ENCODE peak calls at places on chromosomes 11 and 22, in ten cellular contexts. One of them, this sample, is unnamed.

GRCh38 chr11:33706961-33707360 is 6.3 kb upstream of the C11orf91 start:
- DNase-seq in fibroblast of the aortic adventitia: no peak
- DNase-seq in stomach: no peak
- DNase-seq in retinal pigment epithelial cell: no peak
- DNase-seq in B cell: no peak
- DNase-seq in epithelial cell of esophagus: no peak
- DNase-seq in psoas muscle: no peak
- DNase-seq in AG04449: no peak
- DNase-seq in MCF 10A: no peak
- DNase-seq in coronary artery: no peak
- DNase-seq in this sample: no peak

GRCh38 chr22:40853961-40854360 is 2.5 kb downstream of the ST13 start:
- DNase-seq in MCF 10A: peak; percentile 17
- DNase-seq in retinal pigment epithelial cell: no peak
- DNase-seq in fibroblast of the aortic adventitia: no peak
- DNase-seq in stomach: no peak
- DNase-seq in psoas muscle: no peak
- DNase-seq in AG04449: no peak
- DNase-seq in B cell: no peak
- DNase-seq in epithelial cell of esophagus: peak; percentile 5
- DNase-seq in coronary artery: no peak
- DNase-seq in this sample: no peak

GRCh38 chr11:91946397-91947090 is 278.1 kb upstream of the FAT3 start:
- DNase-seq in fibroblast of the aortic adventitia: no peak
- DNase-seq in stomach: no peak
- DNase-seq in coronary artery: no peak
- DNase-seq in MCF 10A: no peak
- DNase-seq in psoas muscle: no peak
- DNase-seq in retinal pigment epithelial cell: no peak
- DNase-seq in AG04449: no peak
- DNase-seq in B cell: no peak
- DNase-seq in epithelial cell of esophagus: no peak
- DNase-seq in this sample: no peak

GRCh38 chr11:17517186-17517585 is 27.0 kb downstream of the USH1C start:
- DNase-seq in stomach: no peak
- DNase-seq in B cell: no peak
- DNase-seq in MCF 10A: no peak
- DNase-seq in fibroblast of the aortic adventitia: no peak
- DNase-seq in AG04449: no peak
- DNase-seq in psoas muscle: no peak
- DNase-seq in coronary artery: no peak
- DNase-seq in epithelial cell of esophagus: no peak
- DNase-seq in retinal pigment epithelial cell: no peak
- DNase-seq in this sample: no peak

GRCh38 chr11:102446606-102447005 is 6.0 kb downstream of the TMEM123 start:
- DNase-seq in coronary artery: no peak
- DNase-seq in stomach: no peak
- DNase-seq in psoas muscle: no peak
- DNase-seq in fibroblast of the aortic adventitia: peak; percentile 55
- DNase-seq in B cell: no peak
- DNase-seq in epithelial cell of esophagus: peak; percentile 55
- DNase-seq in MCF 10A: peak; percentile 27
- DNase-seq in retinal pigment epithelial cell: no peak
- DNase-seq in AG04449: no peak
- DNase-seq in this sample: no peak

GRCh38 chr11:134661660-134662059 is 249.6 kb upstream of the B3GAT1 start:
- DNase-seq in AG04449: no peak
- DNase-seq in fibroblast of the aortic adventitia: no peak
- DNase-seq in MCF 10A: no peak
- DNase-seq in B cell: no peak
- DNase-seq in psoas muscle: no peak
- DNase-seq in coronary artery: no peak
- DNase-seq in retinal pigment epithelial cell: no peak
- DNase-seq in epithelial cell of esophagus: no peak
- DNase-seq in stomach: peak; percentile 11
- DNase-seq in this sample: no peak

GRCh38 chr22:42933783-42934144 is 76.7 kb upstream of the ARFGAP3 start:
- DNase-seq in AG04449: peak; percentile 93
- DNase-seq in epithelial cell of esophagus: peak; percentile 76
- DNase-seq in retinal pigment epithelial cell: peak; percentile 94
- DNase-seq in MCF 10A: peak; percentile 78
- DNase-seq in stomach: no peak
- DNase-seq in fibroblast of the aortic adventitia: peak; percentile 93
- DNase-seq in coronary artery: no peak
- DNase-seq in psoas muscle: no peak
- DNase-seq in B cell: no peak
- DNase-seq in this sample: no peak

GRCh38 chr11:121226415-121227263 is 65.9 kb upstream of the SC5D start:
- DNase-seq in AG04449: no peak
- DNase-seq in B cell: no peak
- DNase-seq in coronary artery: no peak
- DNase-seq in psoas muscle: no peak
- DNase-seq in MCF 10A: no peak
- DNase-seq in epithelial cell of esophagus: no peak
- DNase-seq in retinal pigment epithelial cell: no peak
- DNase-seq in fibroblast of the aortic adventitia: no peak
- DNase-seq in stomach: no peak
- DNase-seq in this sample: no peak

GRCh38 chr22:45163074-45163416 is 680 bp upstream of the NUP50 start:
- DNase-seq in retinal pigment epithelial cell: no peak
- DNase-seq in MCF 10A: peak; percentile 36
- DNase-seq in coronary artery: no peak
- DNase-seq in AG04449: no peak
- DNase-seq in psoas muscle: no peak
- DNase-seq in B cell: no peak
- DNase-seq in stomach: no peak
- DNase-seq in epithelial cell of esophagus: peak; percentile 49
- DNase-seq in fibroblast of the aortic adventitia: peak; percentile 56
- DNase-seq in this sample: peak; percentile 45

GRCh38 chr11:110176366-110177056 is 83.3 kb downstream of the ZC3H12C start:
- DNase-seq in stomach: no peak
- DNase-seq in AG04449: no peak
- DNase-seq in B cell: no peak
- DNase-seq in retinal pigment epithelial cell: peak; percentile 48
- DNase-seq in epithelial cell of esophagus: no peak
- DNase-seq in MCF 10A: peak; percentile 42
- DNase-seq in fibroblast of the aortic adventitia: no peak
- DNase-seq in psoas muscle: no peak
- DNase-seq in coronary artery: no peak
- DNase-seq in this sample: no peak

GRCh38 chr11:122775675-122776271 is 62.5 kb upstream of the CRTAM start:
- DNase-seq in psoas muscle: no peak
- DNase-seq in B cell: no peak
- DNase-seq in MCF 10A: no peak
- DNase-seq in fibroblast of the aortic adventitia: no peak
- DNase-seq in AG04449: no peak
- DNase-seq in coronary artery: no peak
- DNase-seq in stomach: no peak
- DNase-seq in retinal pigment epithelial cell: no peak
- DNase-seq in epithelial cell of esophagus: no peak
- DNase-seq in this sample: peak; percentile 31

GRCh38 chr11:2701230-2701629 is 1.4 kb upstream of the KCNQ1OT1 start:
- DNase-seq in epithelial cell of esophagus: no peak
- DNase-seq in MCF 10A: no peak
- DNase-seq in stomach: no peak
- DNase-seq in retinal pigment epithelial cell: no peak
- DNase-seq in coronary artery: peak; percentile 66
- DNase-seq in B cell: no peak
- DNase-seq in psoas muscle: no peak
- DNase-seq in AG04449: no peak
- DNase-seq in fibroblast of the aortic adventitia: no peak
- DNase-seq in this sample: no peak

GRCh38 chr11:78929092-78929905 is 354.6 kb upstream of the NARS2 start:
- DNase-seq in epithelial cell of esophagus: no peak
- DNase-seq in B cell: no peak
- DNase-seq in stomach: no peak
- DNase-seq in fibroblast of the aortic adventitia: no peak
- DNase-seq in psoas muscle: no peak
- DNase-seq in coronary artery: no peak
- DNase-seq in retinal pigment epithelial cell: no peak
- DNase-seq in MCF 10A: no peak
- DNase-seq in AG04449: no peak
- DNase-seq in this sample: no peak

GRCh38 chr22:42961815-42962214 is 53.1 kb downstream of the PACSIN2 start:
- DNase-seq in retinal pigment epithelial cell: no peak
- DNase-seq in AG04449: no peak
- DNase-seq in MCF 10A: no peak
- DNase-seq in coronary artery: no peak
- DNase-seq in psoas muscle: no peak
- DNase-seq in stomach: no peak
- DNase-seq in epithelial cell of esophagus: no peak
- DNase-seq in B cell: peak; percentile 29
- DNase-seq in fibroblast of the aortic adventitia: no peak
- DNase-seq in this sample: no peak

GRCh38 chr11:34650528-34650927 is 29.6 kb downstream of the EHF start:
- DNase-seq in B cell: peak; percentile 38
- DNase-seq in coronary artery: no peak
- DNase-seq in psoas muscle: no peak
- DNase-seq in AG04449: no peak
- DNase-seq in stomach: no peak
- DNase-seq in retinal pigment epithelial cell: no peak
- DNase-seq in fibroblast of the aortic adventitia: peak; percentile 43
- DNase-seq in MCF 10A: peak; percentile 91
- DNase-seq in epithelial cell of esophagus: no peak
- DNase-seq in this sample: peak; percentile 69

GRCh38 chr11:70226967-70227366 is 23.9 kb downstream of the FADD start:
- DNase-seq in psoas muscle: no peak
- DNase-seq in AG04449: no peak
- DNase-seq in B cell: no peak
- DNase-seq in epithelial cell of esophagus: no peak
- DNase-seq in fibroblast of the aortic adventitia: no peak
- DNase-seq in coronary artery: no peak
- DNase-seq in stomach: no peak
- DNase-seq in retinal pigment epithelial cell: no peak
- DNase-seq in MCF 10A: peak; percentile 30
- DNase-seq in this sample: no peak
- TF ChIP-seq CTCF in psoas muscle: no peak
- TF ChIP-seq CTCF in AG04449: peak; percentile 14
- TF ChIP-seq CTCF in B cell: no peak
- TF ChIP-seq CTCF in epithelial cell of esophagus: peak; percentile 12
- TF ChIP-seq CTCF in fibroblast of the aortic adventitia: no peak
- TF ChIP-seq CTCF in coronary artery: no peak
- TF ChIP-seq CTCF in stomach: no peak
- TF ChIP-seq CTCF in retinal pigment epithelial cell: peak; percentile 34
- TF ChIP-seq CTCF in MCF 10A: peak; percentile 4
- TF ChIP-seq CTCF in this sample: no peak

DNA sequence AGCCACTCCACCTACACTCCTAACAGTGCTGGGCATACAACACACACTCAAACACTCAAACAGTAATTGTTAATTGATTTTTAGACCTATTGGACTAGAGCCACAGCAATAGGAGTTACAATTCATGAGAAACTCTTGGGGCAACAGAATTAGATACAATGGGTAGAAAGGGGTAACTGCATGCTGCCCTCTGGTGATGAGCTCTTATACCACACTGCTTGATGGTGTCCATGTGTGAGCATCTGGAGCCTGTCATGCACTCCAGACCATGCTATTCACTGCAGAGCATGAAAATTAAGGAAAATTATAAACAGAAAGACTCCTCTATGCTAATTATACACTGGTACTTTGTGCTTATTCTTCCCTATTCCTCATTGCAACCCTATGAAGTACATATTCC is 975.5 kb upstream of the CCDC90B start:
- DNase-seq in coronary artery: no peak
- DNase-seq in AG04449: no peak
- DNase-seq in B cell: no peak
- DNase-seq in fibroblast of the aortic adventitia: no peak
- DNase-seq in retinal pigment epithelial cell: no peak
- DNase-seq in stomach: no peak
- DNase-seq in psoas muscle: no peak
- DNase-seq in MCF 10A: no peak
- DNase-seq in epithelial cell of esophagus: no peak
- DNase-seq in this sample: no peak
- TF ChIP-seq CTCF in coronary artery: no peak
- TF ChIP-seq CTCF in AG04449: no peak
- TF ChIP-seq CTCF in B cell: no peak
- TF ChIP-seq CTCF in fibroblast of the aortic adventitia: no peak
- TF ChIP-seq CTCF in retinal pigment epithelial cell: peak; percentile 45
- TF ChIP-seq CTCF in stomach: no peak
- TF ChIP-seq CTCF in psoas muscle: no peak
- TF ChIP-seq CTCF in MCF 10A: no peak
- TF ChIP-seq CTCF in epithelial cell of esophagus: peak; percentile 6
- TF ChIP-seq CTCF in this sample: peak; percentile 37

DNA sequence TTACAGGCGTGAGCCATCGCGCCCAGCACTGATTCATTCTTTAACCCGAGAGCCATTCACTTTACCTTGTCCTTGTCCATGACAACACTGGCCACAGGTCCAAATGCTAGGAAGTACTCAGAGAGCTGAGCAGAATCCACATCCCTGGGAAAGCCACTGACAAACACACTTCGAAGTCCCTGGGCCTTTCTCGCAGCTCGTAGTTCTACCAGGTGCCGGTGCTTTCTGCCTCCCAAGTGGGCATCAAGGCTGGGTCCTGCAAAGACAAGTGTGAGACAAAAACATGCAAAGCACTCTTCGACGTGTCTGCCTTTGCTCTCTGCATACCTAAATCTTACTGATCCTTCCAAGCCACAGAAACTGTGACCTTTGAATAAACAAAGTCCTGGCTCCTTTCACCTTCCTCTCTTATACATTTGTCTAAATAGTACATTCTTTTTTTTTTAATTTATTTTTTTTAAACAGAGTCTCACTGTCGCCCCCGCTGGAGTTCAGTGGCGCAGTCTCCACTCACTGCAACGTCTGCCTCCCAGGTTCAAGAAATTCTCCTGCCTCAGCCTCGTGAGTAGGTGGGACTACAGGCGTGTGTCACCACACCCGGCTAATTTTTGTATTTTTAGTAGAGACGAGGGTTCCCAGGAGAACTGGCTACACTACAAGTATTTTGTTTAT is 2.2 kb downstream of the TUT1 start:
- DNase-seq in MCF 10A: no peak
- DNase-seq in fibroblast of the aortic adventitia: no peak
- DNase-seq in coronary artery: no peak
- DNase-seq in stomach: no peak
- DNase-seq in AG04449: no peak
- DNase-seq in psoas muscle: no peak
- DNase-seq in retinal pigment epithelial cell: no peak
- DNase-seq in B cell: no peak
- DNase-seq in epithelial cell of esophagus: no peak
- DNase-seq in this sample: no peak
- TF ChIP-seq CTCF in MCF 10A: no peak
- TF ChIP-seq CTCF in fibroblast of the aortic adventitia: peak; percentile 34
- TF ChIP-seq CTCF in coronary artery: no peak
- TF ChIP-seq CTCF in stomach: no peak
- TF ChIP-seq CTCF in AG04449: peak; percentile 16
- TF ChIP-seq CTCF in psoas muscle: peak; percentile 8
- TF ChIP-seq CTCF in retinal pigment epithelial cell: peak; percentile 52
- TF ChIP-seq CTCF in B cell: no peak
- TF ChIP-seq CTCF in epithelial cell of esophagus: peak; percentile 19
- TF ChIP-seq CTCF in this sample: no peak

DNA sequence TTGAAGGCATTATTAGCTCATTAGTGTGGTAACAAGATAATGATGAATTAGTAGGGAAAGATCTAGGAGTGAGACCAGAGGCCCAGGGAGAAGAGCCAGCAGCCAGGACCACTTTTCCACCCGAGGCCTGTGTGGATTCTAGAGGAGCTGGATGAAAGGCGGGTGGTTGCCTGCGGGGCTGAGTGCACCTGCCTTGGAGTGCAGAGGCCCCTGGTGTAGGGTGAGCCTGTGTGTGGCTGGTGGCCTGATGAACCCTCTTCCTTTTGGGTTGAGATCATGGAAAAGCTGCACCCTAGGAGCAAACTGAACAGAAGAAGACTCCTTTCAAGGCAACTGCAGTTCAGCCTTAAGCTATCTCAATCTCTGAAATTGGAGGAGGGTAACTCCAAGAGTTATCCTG is 5.9 kb upstream of the TP53AIP1 start:
- DNase-seq in epithelial cell of esophagus: no peak
- DNase-seq in retinal pigment epithelial cell: no peak
- DNase-seq in psoas muscle: no peak
- DNase-seq in B cell: no peak
- DNase-seq in AG04449: no peak
- DNase-seq in stomach: no peak
- DNase-seq in coronary artery: no peak
- DNase-seq in MCF 10A: peak; percentile 23
- DNase-seq in fibroblast of the aortic adventitia: no peak
- DNase-seq in this sample: no peak
- TF ChIP-seq CTCF in epithelial cell of esophagus: no peak
- TF ChIP-seq CTCF in retinal pigment epithelial cell: peak; percentile 36
- TF ChIP-seq CTCF in psoas muscle: no peak
- TF ChIP-seq CTCF in B cell: no peak
- TF ChIP-seq CTCF in AG04449: no peak
- TF ChIP-seq CTCF in stomach: no peak
- TF ChIP-seq CTCF in coronary artery: no peak
- TF ChIP-seq CTCF in MCF 10A: no peak
- TF ChIP-seq CTCF in fibroblast of the aortic adventitia: no peak
- TF ChIP-seq CTCF in this sample: peak; percentile 0

This sample was measured in GM13976.